ENCODE peak calls at places on chromosomes 1 and 21, in five cellular contexts. A is brain microvascular endothelial cell, N is aorta, G is RWPE1, K is MM.1S. B is an unnamed sample.

GRCh38 chr1:85623061-85623471 is 42.5 kb downstream of the CCN1 start:
- DNase-seq in A (peak), G (peak), N (no peak), K (peak), B (no peak)

GRCh38 chr1:241772932-241773500 is 75.0 kb upstream of the EXO1 start:
- DNase-seq in K (peak), N (no peak), A (no peak), G (no peak), B (no peak)

GRCh38 chr1:180415985-180416633 is 86.3 kb downstream of the ACBD6 start:
- DNase-seq in K (peak), N (no peak), G (peak), A (no peak), B (no peak)

GRCh38 chr1:61202854-61203603 is 120.7 kb downstream of the NFIA start:
- DNase-seq in G (no peak), K (no peak), N (no peak), A (no peak), B (no peak)

GRCh38 chr1:16168622-16169021 is 12.8 kb upstream of the EPHA2 start:
- DNase-seq in A (no peak), K (no peak), G (no peak), N (no peak), B (no peak)

GRCh38 chr1:42541104-42541503 is 78.0 kb downstream of the CCDC30 start:
- DNase-seq in G (no peak), K (no peak), A (no peak), N (no peak), B (no peak)

GRCh38 chr1:9196129-9197040 is 38.2 kb upstream of the H6PD start:
- DNase-seq in G (no peak), N (peak), A (peak), K (peak), B (no peak)

GRCh38 chr1:23559985-23560755 is 869 bp upstream of the ID3 start:
- DNase-seq in K (no peak), N (no peak), G (no peak), A (no peak), B (no peak)

GRCh38 chr21:27422435-27422834 is 455.5 kb upstream of the ADAMTS5 start:
- DNase-seq in A (no peak), N (no peak), G (no peak), K (no peak), B (no peak)

GRCh38 chr1:59342801-59343575 is 46.1 kb downstream of the FGGY start:
- DNase-seq in N (no peak), A (no peak), G (no peak), K (no peak), B (no peak)

GRCh38 chr21:37375866-37376574 is 9.4 kb downstream of the DYRK1A start:
- DNase-seq in G (no peak), N (no peak), K (no peak), A (no peak), B (no peak)

GRCh38 chr1:91804546-91805023 is 81.4 kb downstream of the TGFBR3 start:
- DNase-seq in N (no peak), K (no peak), A (peak), G (peak), B (no peak)

GRCh38 chr1:149986486-149987296 is 23.8 kb downstream of the OTUD7B start:
- DNase-seq in G (no peak), A (peak), K (no peak), N (no peak), B (no peak)

GRCh38 chr1:208303743-208304142 is 59.6 kb upstream of the PLXNA2 start:
- DNase-seq in K (no peak), A (no peak), N (no peak), G (no peak), B (no peak)

GRCh38 chr1:162674018-162674608 is 41.8 kb downstream of the DDR2 start:
- DNase-seq in G (no peak), K (no peak), N (no peak), A (no peak), B (no peak)

GRCh38 chr1:43239484-43239883 is 30.3 kb upstream of the TMEM125 start:
- DNase-seq in K (peak), A (no peak), N (no peak), G (no peak), B (no peak)

GRCh38 chr1:205144751-205145150 is 23.0 kb upstream of the RBBP5 start:
- DNase-seq in K (no peak), G (peak), N (no peak), A (no peak), B (no peak)

GRCh38 chr1:3063379-3064295 is 5.4 kb upstream of the PRDM16 start:
- DNase-seq in N (peak), G (no peak), A (no peak), K (no peak), B (no peak)

GRCh38 chr1:93681549-93682412 is at the start of gene BCAR3:
- DNase-seq in N (peak), G (peak), K (no peak), A (peak), B (no peak)

GRCh38 chr1:67832737-67833594 is at the start of gene GNG12:
- DNase-seq in N (peak), G (peak), A (peak), K (peak), B (peak)

GRCh38 chr21:37811711-37812110 is 104.5 kb downstream of the KCNJ6 start:
- DNase-seq in K (no peak), G (no peak), A (no peak), N (no peak), B (no peak)

GRCh38 chr1:66405046-66405445 is 128.9 kb upstream of the SGIP1 start:
- DNase-seq in G (no peak), A (no peak), K (no peak), N (no peak), B (no peak)

GRCh38 chr1:174428033-174428432 is 19.7 kb upstream of the GPR52 start:
- DNase-seq in K (no peak), A (peak), N (no peak), G (no peak), B (no peak)

GRCh38 chr1:165600793-165601192 is 30.2 kb upstream of the MGST3 start:
- DNase-seq in A (no peak), N (no peak), G (no peak), K (no peak), B (peak)

GRCh38 chr1:89607888-89608626 is 24.9 kb upstream of the LRRC8C start:
- DNase-seq in K (no peak), A (no peak), N (no peak), G (no peak), B (no peak)

GRCh38 chr1:241485554-241485992 is 34.0 kb downstream of the FH start:
- DNase-seq in G (peak), K (peak), N (no peak), A (peak), B (no peak)

GRCh38 chr1:209651148-209651547 is 1.1 kb downstream of the LAMB3 start:
- DNase-seq in G (peak), A (peak), N (peak), K (peak), B (no peak)

GRCh38 chr21:31371715-31372114 is 27.7 kb upstream of the TIAM1 start:
- DNase-seq in G (no peak), K (no peak), A (no peak), N (no peak), B (no peak)

GRCh38 chr1:178938281-178938958 is 67.5 kb upstream of the ANGPTL1 start:
- DNase-seq in K (no peak), N (no peak), G (no peak), A (no peak), B (no peak)

DNA sequence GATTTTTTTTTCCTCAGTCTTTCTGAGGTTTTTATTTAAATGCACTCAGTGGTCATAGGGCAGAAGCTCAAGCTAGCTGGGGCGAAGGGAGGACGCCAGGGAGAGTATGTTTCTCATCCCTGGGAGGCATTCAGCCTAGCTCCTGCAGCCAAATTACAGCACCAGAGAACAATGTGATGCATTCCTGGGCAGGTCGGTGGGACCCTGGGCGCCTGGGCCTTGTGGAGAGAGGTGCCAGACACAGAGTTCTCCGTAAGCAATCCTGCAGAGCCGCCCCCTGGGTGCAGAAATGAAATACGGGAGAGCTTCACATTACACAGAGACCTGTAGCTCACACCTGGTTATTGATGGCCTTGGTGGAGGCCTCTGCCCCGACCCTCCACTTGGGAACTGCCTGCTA is 15.5 kb downstream of the WNT2B start:
- DNase-seq in G (no peak), N (no peak), K (no peak), A (peak), B (no peak)
- H3K27ac ChIP-seq in G (no peak), N (no peak), K (no peak), A (peak), B (no peak)

GRCh38 chr1:234916840-234917239 is 211.8 kb downstream of the TOMM20 start:
- DNase-seq in G (no peak), K (no peak), A (no peak), N (no peak), B (no peak)
- H3K27ac ChIP-seq in G (no peak), K (no peak), A (no peak), N (no peak), B (no peak)

DNA sequence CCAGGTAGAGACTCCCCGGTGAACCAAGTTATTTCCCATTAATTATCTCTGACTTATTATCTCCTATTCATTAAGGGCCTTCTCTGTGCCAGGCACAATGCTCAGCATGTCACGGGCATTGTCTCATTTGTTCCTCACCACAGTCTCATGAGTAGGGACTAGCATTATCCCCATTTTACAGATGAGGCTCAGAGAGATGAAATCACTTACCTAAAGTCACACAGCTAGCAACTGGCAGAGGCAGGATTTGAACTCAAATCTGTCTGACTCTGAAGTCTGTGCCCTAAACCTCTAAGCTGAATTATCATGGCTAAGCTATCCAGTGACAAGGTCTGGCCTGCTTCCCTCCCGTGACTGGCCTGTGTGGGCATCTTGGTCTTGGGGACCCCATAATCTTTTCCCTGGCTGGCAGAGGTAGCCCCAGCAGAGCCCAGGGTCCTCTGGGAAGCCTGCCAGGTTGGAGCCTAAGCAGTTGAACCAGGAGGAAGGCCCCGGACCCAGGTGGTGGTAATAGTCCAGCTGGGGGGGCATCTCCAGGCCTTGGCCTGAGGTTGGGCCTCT is 4.5 kb downstream of the MAP7D1 start:
- DNase-seq in G (no peak), K (no peak), N (no peak), A (no peak), B (no peak)
- H3K27ac ChIP-seq in G (peak), K (peak), N (peak), A (peak), B (peak)

GRCh38 chr1:201535778-201536245 is 3.1 kb upstream of the NAV1 start:
- DNase-seq in G (no peak), A (no peak), K (no peak), N (peak), B (no peak)

GRCh38 chr1:201533836-201534235 is 5.1 kb upstream of the NAV1 start:
- DNase-seq in A (no peak), K (no peak), G (no peak), N (no peak), B (no peak)

GRCh38 chr1:201536542-201536941 is 2.4 kb upstream of the NAV1 start:
- DNase-seq in K (no peak), N (peak), G (peak), A (peak), B (no peak)

GRCh38 chr1:201537028-201537427 is 1.9 kb upstream of the NAV1 start:
- DNase-seq in K (no peak), N (no peak), A (no peak), G (no peak), B (no peak)

GRCh38 chr1:201535046-201535777 is 3.7 kb upstream of the NAV1 start:
- DNase-seq in G (no peak), N (no peak), A (no peak), K (no peak), B (no peak)
- H3K27ac ChIP-seq in G (peak), N (peak), A (peak), K (no peak), B (no peak)

GRCh38 chr1:206694551-206695124 is 9.9 kb downstream of the MAPKAPK2 start:
- DNase-seq in G (no peak), K (no peak), N (no peak), A (no peak), B (no peak)
- H3K27ac ChIP-seq in G (no peak), K (no peak), N (no peak), A (no peak), B (no peak)

GRCh38 chr1:233639611-233640010 is 25.7 kb downstream of the KCNK1 start:
- DNase-seq in G (no peak), N (no peak), K (no peak), A (no peak), B (no peak)
- H3K27ac ChIP-seq in G (no peak), N (no peak), K (no peak), A (no peak), B (no peak)

DNA sequence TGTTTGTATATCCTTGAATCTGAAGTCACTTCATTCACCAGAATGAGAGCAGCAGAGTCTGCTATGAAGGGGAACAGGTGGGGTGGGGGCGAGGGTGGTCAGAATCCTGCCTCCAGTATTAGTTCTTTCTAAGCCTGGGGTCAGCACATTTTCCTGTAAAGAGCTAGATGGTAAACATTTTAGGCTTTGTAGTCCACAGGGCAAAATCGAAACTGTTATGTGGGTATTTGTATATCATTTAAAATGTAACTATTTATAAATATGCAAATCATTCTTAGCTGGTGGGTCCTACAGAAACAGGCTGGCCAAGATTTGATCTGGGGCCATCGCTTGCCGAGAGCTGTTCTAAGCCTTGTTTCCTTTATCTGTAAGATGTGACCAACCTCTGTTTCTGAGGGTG is 96.0 kb downstream of the IGSF21 start:
- DNase-seq in K (peak), G (no peak), A (no peak), N (no peak), B (no peak)
- H3K27ac ChIP-seq in K (no peak), G (no peak), A (no peak), N (no peak), B (no peak)

B was measured in caudate nucleus.